ENCODE peak calls at places on chromosomes 5 and 9, in six cellular contexts. P, I, G, D, C and L are unnamed samples. For H3K4me1, the result is how much of the 10 kb centered on the place peaks cover.

GRCh38 chr5:43432486-43433365 is 20.5 kb upstream of the CCL28 start:
- DNase-seq in P (no peak), I (peak), G (peak), D (peak), C (no peak), L (peak)

GRCh38 chr5:162657076-162657475 is 589.5 kb downstream of the GABRG2 start:
- DNase-seq in P (no peak), I (no peak), G (no peak), D (peak), C (no peak), L (no peak)

GRCh38 chr9:73780916-73781315 is 629.3 kb downstream of the ANXA1 start:
- DNase-seq in P (no peak), I (peak), G (no peak), D (peak), C (no peak), L (no peak)

GRCh38 chr5:170745481-170746061 is 38.0 kb upstream of the GABRP start:
- DNase-seq in P (no peak), I (peak), G (peak), D (peak), C (no peak), L (no peak)

GRCh38 chr5:6717247-6717646 is 4.0 kb downstream of the TENT4A start:
- DNase-seq in P (no peak), I (no peak), G (no peak), D (no peak), C (no peak), L (peak)

GRCh38 chr9:134986957-134987356 is 69.2 kb upstream of the FCN1 start:
- DNase-seq in P (peak), I (no peak), G (no peak), D (no peak), C (no peak), L (no peak)

GRCh38 chr9:81588148-81588874 is 101.0 kb downstream of the TLE1 start:
- DNase-seq in P (peak), I (peak), G (no peak), D (no peak), C (no peak), L (peak)

GRCh38 chr5:91118802-91119201 is 264.3 kb downstream of the ARRDC3 start:
- DNase-seq in P (no peak), I (peak), G (no peak), D (no peak), C (no peak), L (no peak)

GRCh38 chr5:153654444-153654843 is 164.0 kb downstream of the GRIA1 start:
- DNase-seq in P (no peak), I (peak), G (no peak), D (no peak), C (no peak), L (no peak)

GRCh38 chr9:137294091-137294683 is 7.9 kb downstream of the NRARP start:
- DNase-seq in P (no peak), I (peak), G (peak), D (peak), C (no peak), L (no peak)

GRCh38 chr9:132409828-132410528 is at the start of gene CFAP77:
- DNase-seq in P (peak), I (peak), G (peak), D (peak), C (peak), L (no peak)

GRCh38 chr9:121811751-121812150 is 160.3 kb downstream of the DAB2IP start:
- DNase-seq in P (no peak), I (no peak), G (no peak), D (no peak), C (no peak), L (no peak)

GRCh38 chr5:93532370-93532769 is 48.6 kb downstream of the NR2F1-AS1 start:
- DNase-seq in P (peak), I (peak), G (peak), D (no peak), C (no peak), L (no peak)

GRCh38 chr9:75046725-75047345 is 18.7 kb upstream of the CARNMT1 start:
- DNase-seq in P (no peak), I (no peak), G (no peak), D (no peak), C (no peak), L (no peak)

GRCh38 chr9:106587021-106587420 is 275.9 kb upstream of the ZNF462 start:
- DNase-seq in P (no peak), I (no peak), G (no peak), D (no peak), C (no peak), L (no peak)

GRCh38 chr5:32147236-32147635 is 26.9 kb downstream of the GOLPH3 start:
- DNase-seq in P (no peak), I (peak), G (no peak), D (no peak), C (no peak), L (no peak)

GRCh38 chr9:133521122-133522072 is 3.4 kb downstream of the MYMK start:
- DNase-seq in P (no peak), I (no peak), G (peak), D (no peak), C (no peak), L (no peak)

GRCh38 chr5:127136908-127137307 is 63.6 kb upstream of the C5orf63 start:
- DNase-seq in P (no peak), I (no peak), G (no peak), D (no peak), C (no peak), L (no peak)

GRCh38 chr9:99820330-99821186 is 1.1 kb upstream of the NR4A3 start:
- DNase-seq in P (peak), I (peak), G (peak), D (no peak), C (peak), L (no peak)

GRCh38 chr9:134391319-134392231 is 65.3 kb downstream of the RXRA start:
- DNase-seq in P (no peak), I (no peak), G (no peak), D (no peak), C (peak), L (no peak)

GRCh38 chr5:56406838-56407237 is 173.7 kb upstream of the ANKRD55 start:
- DNase-seq in P (no peak), I (no peak), G (no peak), D (no peak), C (no peak), L (no peak)

GRCh38 chr5:72065751-72066255 is 41.5 kb upstream of the MAP1B start:
- DNase-seq in P (no peak), I (peak), G (no peak), D (peak), C (no peak), L (no peak)

GRCh38 chr9:107784235-107784958 is 294.8 kb upstream of the KLF4 start:
- DNase-seq in P (peak), I (peak), G (peak), D (peak), C (no peak), L (no peak)

GRCh38 chr5:119345861-119346260 is 10.0 kb upstream of the TNFAIP8 start:
- DNase-seq in P (no peak), I (no peak), G (no peak), D (no peak), C (no peak), L (no peak)

GRCh38 chr5:60163762-60164161 is 270.2 kb upstream of the PDE4D start:
- DNase-seq in P (no peak), I (peak), G (no peak), D (no peak), C (no peak), L (no peak)

GRCh38 chr9:109101810-109102209 is 17.9 kb downstream of the TMEM245 start:
- DNase-seq in P (no peak), I (peak), G (no peak), D (no peak), C (no peak), L (no peak)

GRCh38 chr9:135749171-135750045 is 47.4 kb downstream of the KCNT1 start:
- DNase-seq in P (no peak), I (no peak), G (no peak), D (no peak), C (no peak), L (no peak)

GRCh38 chr5:98096155-98096554 is 677.3 kb upstream of the RGMB start:
- DNase-seq in P (no peak), I (peak), G (no peak), D (peak), C (no peak), L (no peak)

GRCh38 chr5:95715799-95716461 is 15.2 kb upstream of the RHOBTB3 start:
- DNase-seq in P (no peak), I (peak), G (no peak), D (no peak), C (no peak), L (no peak)

GRCh38 chr9:2155966-2156365 is 140.8 kb downstream of the SMARCA2 start:
- DNase-seq in P (no peak), I (no peak), G (no peak), D (no peak), C (no peak), L (no peak)

GRCh38 chr9:2159521-2160417 is 144.6 kb downstream of the SMARCA2 start:
- DNase-seq in P (no peak), I (peak), G (no peak), D (peak), C (no peak), L (no peak)

GRCh38 chr9:2158111-2158610 is 143.0 kb downstream of the SMARCA2 start:
- DNase-seq in P (peak), I (peak), G (peak), D (peak), C (no peak), L (no peak)

GRCh38 chr9:2158729-2159128 is 143.6 kb downstream of the SMARCA2 start:
- DNase-seq in P (no peak), I (peak), G (no peak), D (no peak), C (no peak), L (no peak)

GRCh38 chr9:2157277-2158105 is 142.3 kb downstream of the SMARCA2 start:
- DNase-seq in P (no peak), I (peak), G (peak), D (peak), C (no peak), L (no peak)
- H3K4me3 ChIP-seq in P (peak), I (peak), G (peak), D (no peak), C (peak), L (peak)

GRCh38 chr5:173798127-173798810 is 89.9 kb upstream of the CPEB4 start:
- DNase-seq in P (no peak), I (no peak), G (no peak), D (no peak), C (no peak), L (no peak)
- H3K4me1 ChIP-seq in P (under half), I (under half), G (under half), D (under half), C (under half), L (under half)

GRCh38 chr5:180484813-180485212 is 9.4 kb upstream of the CNOT6 start:
- DNase-seq in P (no peak), I (no peak), G (no peak), D (no peak), C (no peak), L (peak)
- H3K27ac ChIP-seq in P (no peak), I (peak), G (no peak), D (no peak), C (no peak), L (no peak)

DNA sequence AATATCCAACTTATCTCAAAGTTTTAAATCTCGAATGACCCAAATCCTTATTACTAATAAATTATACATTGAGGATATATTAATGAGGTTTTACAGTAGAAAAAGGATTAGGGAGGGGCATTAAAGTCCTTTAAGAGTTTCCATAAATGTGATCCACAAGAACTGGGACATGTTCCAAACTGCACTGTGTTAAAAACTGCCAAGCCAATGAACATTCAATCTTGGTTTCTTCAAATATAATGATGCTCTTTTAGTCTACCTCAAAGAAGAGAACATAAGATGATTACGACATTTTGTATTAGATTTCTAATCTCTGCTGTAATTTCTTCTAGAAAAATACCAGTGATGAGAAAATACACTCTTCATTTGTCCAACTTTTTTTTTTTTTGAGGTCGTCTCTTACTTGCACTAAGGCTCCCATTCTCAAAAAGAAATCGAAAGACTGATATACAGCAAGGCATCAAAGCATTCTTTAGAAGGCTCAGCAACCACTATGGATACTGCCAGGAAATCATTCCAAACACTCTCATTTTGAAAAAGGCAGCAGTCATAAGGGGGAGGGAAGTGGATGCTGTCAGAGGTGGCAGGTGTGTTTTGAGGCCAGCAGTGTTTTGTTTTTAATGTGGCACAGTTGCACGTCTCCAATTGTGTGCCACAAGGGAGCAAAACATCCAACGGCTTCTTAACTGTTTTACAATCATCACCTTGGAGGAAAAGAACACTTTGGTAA is 1.6 kb downstream of the PTAR1 start:
- DNase-seq in P (no peak), I (peak), G (no peak), D (no peak), C (no peak), L (no peak)
- H3K4me3 ChIP-seq in P (peak), I (peak), G (peak), D (no peak), C (no peak), L (peak)

GRCh38 chr5:139470821-139471300 is at the start of gene SMIM33:
- DNase-seq in P (no peak), I (no peak), G (no peak), D (no peak), C (no peak), L (no peak)
- H3K4me1 ChIP-seq in P (under half), I (under half), G (under half), D (under half), C (half or more), L (under half)

DNA sequence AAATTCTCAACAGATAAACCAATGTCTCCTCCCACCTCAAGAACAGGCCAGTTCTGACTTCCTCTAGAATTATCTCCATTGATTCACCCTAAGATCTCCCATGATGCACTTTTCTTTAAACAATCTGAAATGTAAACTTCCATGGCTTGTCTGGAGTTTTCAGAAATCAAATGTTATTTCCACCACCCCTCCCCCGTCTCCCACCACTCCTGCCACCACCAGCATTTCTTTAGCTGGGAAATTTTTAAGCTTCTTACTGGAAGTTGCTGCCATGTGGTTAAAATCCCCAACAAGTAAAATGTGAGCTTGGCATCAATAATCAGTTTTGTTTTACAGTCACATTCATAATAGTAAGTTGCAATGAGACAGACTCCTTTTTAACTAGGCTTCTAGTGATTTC is 32.8 kb upstream of the BASP1 start:
- DNase-seq in P (no peak), I (peak), G (no peak), D (no peak), C (no peak), L (no peak)
- H3K27ac ChIP-seq in P (no peak), I (peak), G (no peak), D (no peak), C (no peak), L (no peak)